ENCODE peak calls at places on chromosomes 1 and 21, in six cellular contexts. One of them, this sample, is unnamed. For H3K4me1, the result is how much of the 10 kb centered on the place peaks cover.

GRCh38 chr1:71561729-71562128 is 480.9 kb upstream of the ZRANB2 start:
- DNase-seq in MM.1S: no peak
- DNase-seq in CD8-positive, alpha-beta memory T cell: no peak
- DNase-seq in A549: no peak
- DNase-seq in cardiac muscle cell: peak
- DNase-seq in heart left ventricle: no peak
- DNase-seq in this sample: no peak

GRCh38 chr1:226438007-226438406 is 30.1 kb upstream of the PARP1 start:
- DNase-seq in MM.1S: peak
- DNase-seq in CD8-positive, alpha-beta memory T cell: no peak
- DNase-seq in A549: no peak
- DNase-seq in cardiac muscle cell: peak
- DNase-seq in heart left ventricle: no peak
- DNase-seq in this sample: no peak

GRCh38 chr21:37079211-37079824 is 6.3 kb downstream of the TTC3 start:
- DNase-seq in MM.1S: peak
- DNase-seq in CD8-positive, alpha-beta memory T cell: no peak
- DNase-seq in A549: no peak
- DNase-seq in cardiac muscle cell: no peak
- DNase-seq in heart left ventricle: no peak
- DNase-seq in this sample: no peak

GRCh38 chr1:61184035-61184713 is 101.8 kb downstream of the NFIA start:
- DNase-seq in MM.1S: no peak
- DNase-seq in CD8-positive, alpha-beta memory T cell: no peak
- DNase-seq in A549: peak
- DNase-seq in cardiac muscle cell: peak
- DNase-seq in heart left ventricle: peak
- DNase-seq in this sample: no peak

GRCh38 chr1:235902638-235903542 is 36.2 kb upstream of the LYST start:
- DNase-seq in MM.1S: no peak
- DNase-seq in CD8-positive, alpha-beta memory T cell: no peak
- DNase-seq in A549: peak
- DNase-seq in cardiac muscle cell: peak
- DNase-seq in heart left ventricle: no peak
- DNase-seq in this sample: no peak

GRCh38 chr1:46533179-46533864 is 18.1 kb downstream of the KNCN start:
- DNase-seq in MM.1S: no peak
- DNase-seq in CD8-positive, alpha-beta memory T cell: peak
- DNase-seq in A549: no peak
- DNase-seq in cardiac muscle cell: peak
- DNase-seq in heart left ventricle: no peak
- DNase-seq in this sample: peak

GRCh38 chr1:20248954-20249612 is 41.6 kb upstream of the VWA5B1 start:
- DNase-seq in MM.1S: peak
- DNase-seq in CD8-positive, alpha-beta memory T cell: no peak
- DNase-seq in A549: no peak
- DNase-seq in cardiac muscle cell: no peak
- DNase-seq in heart left ventricle: no peak
- DNase-seq in this sample: peak

GRCh38 chr21:36705679-36706481 is 7.0 kb downstream of the SIM2 start:
- DNase-seq in MM.1S: no peak
- DNase-seq in CD8-positive, alpha-beta memory T cell: no peak
- DNase-seq in A549: no peak
- DNase-seq in cardiac muscle cell: no peak
- DNase-seq in heart left ventricle: peak
- DNase-seq in this sample: no peak

GRCh38 chr1:36542024-36542961 is 59.6 kb upstream of the CSF3R start:
- DNase-seq in MM.1S: no peak
- DNase-seq in CD8-positive, alpha-beta memory T cell: no peak
- DNase-seq in A549: no peak
- DNase-seq in cardiac muscle cell: no peak
- DNase-seq in heart left ventricle: no peak
- DNase-seq in this sample: no peak

GRCh38 chr1:56540467-56540866 is 38.9 kb downstream of the PLPP3 start:
- DNase-seq in MM.1S: no peak
- DNase-seq in CD8-positive, alpha-beta memory T cell: no peak
- DNase-seq in A549: no peak
- DNase-seq in cardiac muscle cell: no peak
- DNase-seq in heart left ventricle: no peak
- DNase-seq in this sample: no peak

GRCh38 chr1:56539403-56539802 is 40.0 kb downstream of the PLPP3 start:
- DNase-seq in MM.1S: no peak
- DNase-seq in CD8-positive, alpha-beta memory T cell: no peak
- DNase-seq in A549: no peak
- DNase-seq in cardiac muscle cell: no peak
- DNase-seq in heart left ventricle: no peak
- DNase-seq in this sample: no peak

GRCh38 chr1:56542651-56543050 is 36.7 kb downstream of the PLPP3 start:
- DNase-seq in MM.1S: no peak
- DNase-seq in CD8-positive, alpha-beta memory T cell: no peak
- DNase-seq in A549: no peak
- DNase-seq in cardiac muscle cell: no peak
- DNase-seq in heart left ventricle: no peak
- DNase-seq in this sample: no peak

GRCh38 chr1:56543783-56544612 is 35.4 kb downstream of the PLPP3 start:
- DNase-seq in MM.1S: no peak
- DNase-seq in CD8-positive, alpha-beta memory T cell: no peak
- DNase-seq in A549: no peak
- DNase-seq in cardiac muscle cell: no peak
- DNase-seq in heart left ventricle: no peak
- DNase-seq in this sample: no peak

DNA sequence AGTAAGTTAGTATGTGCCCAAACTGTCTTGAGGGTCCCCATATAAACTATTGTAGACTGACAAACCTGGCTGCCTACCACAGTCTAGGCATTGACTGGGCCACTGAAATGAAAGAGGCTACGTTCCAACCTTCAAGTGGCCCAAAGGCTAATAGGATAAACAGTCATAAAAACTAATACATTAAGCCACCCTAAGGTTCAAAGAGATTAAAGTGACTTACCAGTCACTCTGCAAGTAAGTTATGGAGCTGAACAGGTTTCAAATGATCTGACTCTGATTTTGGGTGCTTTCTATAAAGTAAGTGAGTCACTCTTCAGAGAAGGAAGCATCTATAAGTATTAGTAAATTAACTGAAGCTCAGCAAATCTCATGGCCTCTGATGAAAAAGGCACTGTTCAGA is 38.0 kb downstream of the PLPP3 start:
- DNase-seq in MM.1S: no peak
- DNase-seq in CD8-positive, alpha-beta memory T cell: no peak
- DNase-seq in A549: no peak
- DNase-seq in cardiac muscle cell: no peak
- DNase-seq in heart left ventricle: no peak
- DNase-seq in this sample: no peak
- H3K4me1 ChIP-seq in MM.1S: under half
- H3K4me1 ChIP-seq in CD8-positive, alpha-beta memory T cell: under half
- H3K4me1 ChIP-seq in A549: under half
- H3K4me1 ChIP-seq in cardiac muscle cell: under half
- H3K4me1 ChIP-seq in heart left ventricle: under half
- H3K4me1 ChIP-seq in this sample: under half

GRCh38 chr1:229696385-229696784 is 70.3 kb downstream of the URB2 start:
- DNase-seq in MM.1S: no peak
- DNase-seq in CD8-positive, alpha-beta memory T cell: no peak
- DNase-seq in A549: no peak
- DNase-seq in cardiac muscle cell: no peak
- DNase-seq in heart left ventricle: no peak
- DNase-seq in this sample: no peak
- H3K27ac ChIP-seq in MM.1S: no peak
- H3K27ac ChIP-seq in CD8-positive, alpha-beta memory T cell: no peak
- H3K27ac ChIP-seq in A549: no peak
- H3K27ac ChIP-seq in cardiac muscle cell: no peak
- H3K27ac ChIP-seq in heart left ventricle: no peak
- H3K27ac ChIP-seq in this sample: no peak

DNA sequence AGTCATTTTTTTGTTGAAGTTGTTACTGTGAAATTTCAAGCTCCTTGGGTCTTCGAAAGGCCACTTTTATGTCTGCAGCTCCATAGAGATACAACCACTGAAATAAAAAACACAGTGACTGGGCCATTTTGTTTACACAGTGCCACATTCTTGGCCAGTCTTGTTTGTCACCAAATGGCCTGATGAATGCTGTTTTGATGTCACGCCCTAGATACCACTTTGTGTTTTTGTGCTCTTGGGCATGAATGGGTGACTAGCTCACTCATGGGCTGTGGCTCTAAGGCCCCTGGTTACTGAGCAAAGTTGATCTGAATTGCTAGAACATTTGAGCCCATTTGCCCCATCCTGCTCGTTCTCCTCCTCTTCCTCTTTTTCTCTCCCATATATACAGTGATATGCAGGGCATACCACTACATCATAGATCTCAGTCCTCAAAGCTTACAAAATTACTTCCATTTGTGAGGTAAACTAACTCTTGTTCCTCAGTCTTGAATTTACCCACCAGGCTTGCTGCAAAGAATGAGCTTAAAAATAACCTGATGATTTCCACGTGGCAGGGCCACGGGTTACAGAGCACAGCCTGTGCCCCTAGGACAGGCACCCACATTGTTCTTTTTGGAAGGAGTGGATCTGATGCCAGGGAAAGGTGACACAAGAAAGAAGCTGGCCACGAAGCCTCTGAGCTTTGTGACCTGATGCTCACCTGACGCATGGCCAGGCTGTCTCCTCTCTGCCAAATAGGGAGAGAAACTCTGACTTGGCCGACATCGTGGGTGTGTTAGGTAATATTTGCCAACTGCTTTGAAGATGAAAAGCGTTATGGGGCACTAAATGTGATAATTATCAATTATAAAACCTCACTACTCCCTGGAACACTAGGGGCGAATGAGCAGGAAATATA is 92.4 kb downstream of the RUNX1 start:
- DNase-seq in MM.1S: no peak
- DNase-seq in CD8-positive, alpha-beta memory T cell: no peak
- DNase-seq in A549: no peak
- DNase-seq in cardiac muscle cell: no peak
- DNase-seq in heart left ventricle: no peak
- DNase-seq in this sample: no peak
- H3K4me3 ChIP-seq in MM.1S: no peak
- H3K4me3 ChIP-seq in CD8-positive, alpha-beta memory T cell: no peak
- H3K4me3 ChIP-seq in A549: no peak
- H3K4me3 ChIP-seq in cardiac muscle cell: no peak
- H3K4me3 ChIP-seq in heart left ventricle: no peak
- H3K4me3 ChIP-seq in this sample: no peak

GRCh38 chr1:169604781-169605560 is 18.7 kb upstream of the F5 start:
- DNase-seq in MM.1S: no peak
- DNase-seq in CD8-positive, alpha-beta memory T cell: peak
- DNase-seq in A549: no peak
- DNase-seq in cardiac muscle cell: no peak
- DNase-seq in heart left ventricle: peak
- DNase-seq in this sample: peak

GRCh38 chr1:169610858-169611257 is 19.1 kb downstream of the SELP start:
- DNase-seq in MM.1S: no peak
- DNase-seq in CD8-positive, alpha-beta memory T cell: no peak
- DNase-seq in A549: no peak
- DNase-seq in cardiac muscle cell: no peak
- DNase-seq in heart left ventricle: no peak
- DNase-seq in this sample: no peak

GRCh38 chr1:169610110-169610509 is 19.8 kb downstream of the SELP start:
- DNase-seq in MM.1S: no peak
- DNase-seq in CD8-positive, alpha-beta memory T cell: no peak
- DNase-seq in A549: no peak
- DNase-seq in cardiac muscle cell: no peak
- DNase-seq in heart left ventricle: no peak
- DNase-seq in this sample: no peak

GRCh38 chr1:169608231-169608630 is 21.7 kb downstream of the SELP start:
- DNase-seq in MM.1S: no peak
- DNase-seq in CD8-positive, alpha-beta memory T cell: no peak
- DNase-seq in A549: no peak
- DNase-seq in cardiac muscle cell: no peak
- DNase-seq in heart left ventricle: no peak
- DNase-seq in this sample: no peak
- H3K4me1 ChIP-seq in MM.1S: under half
- H3K4me1 ChIP-seq in CD8-positive, alpha-beta memory T cell: under half
- H3K4me1 ChIP-seq in A549: under half
- H3K4me1 ChIP-seq in cardiac muscle cell: under half
- H3K4me1 ChIP-seq in heart left ventricle: under half
- H3K4me1 ChIP-seq in this sample: under half

DNA sequence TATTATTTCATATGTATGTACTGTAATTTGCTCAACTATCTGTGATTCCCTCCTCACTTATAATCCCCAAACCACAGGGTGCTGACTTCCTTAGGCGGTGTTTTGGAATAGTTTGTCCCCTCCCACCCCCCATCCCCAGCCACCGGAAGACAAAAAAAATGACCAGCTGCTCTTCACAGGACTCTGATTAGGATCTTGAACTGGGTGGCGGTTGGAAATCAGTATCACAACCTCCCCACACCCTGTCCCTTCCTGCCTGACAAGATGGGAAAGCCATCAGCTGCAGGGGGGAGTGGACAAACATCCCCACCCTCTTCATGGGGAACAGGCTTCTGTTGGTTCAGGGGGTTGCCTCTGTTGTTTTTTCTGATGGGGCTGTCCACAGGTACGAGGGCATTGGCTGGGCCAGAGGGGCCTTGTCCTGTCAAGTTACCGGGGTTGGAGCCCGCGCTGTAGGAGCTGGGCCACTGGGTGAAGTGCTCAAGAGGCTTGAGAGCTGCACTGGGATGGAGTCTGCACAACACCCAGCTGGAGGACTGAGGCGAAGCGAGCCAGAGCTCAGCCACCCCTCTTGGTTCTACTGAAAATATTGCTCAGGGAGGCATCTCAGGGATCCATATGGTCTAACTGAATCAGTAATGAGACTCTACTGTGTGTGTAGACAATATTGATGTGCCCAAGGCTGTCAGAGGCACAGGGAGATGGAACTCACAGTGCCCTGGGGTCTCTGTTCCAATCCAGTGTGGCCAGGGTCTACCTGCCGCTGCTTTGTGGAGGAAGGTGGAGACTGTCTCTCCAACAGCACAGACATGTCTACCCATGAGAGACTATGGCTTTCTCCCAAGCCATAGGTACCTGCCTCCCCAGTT is 28.2 kb downstream of the NAV1 start:
- DNase-seq in MM.1S: no peak
- DNase-seq in CD8-positive, alpha-beta memory T cell: no peak
- DNase-seq in A549: no peak
- DNase-seq in cardiac muscle cell: no peak
- DNase-seq in heart left ventricle: no peak
- DNase-seq in this sample: no peak
- H3K27ac ChIP-seq in MM.1S: no peak
- H3K27ac ChIP-seq in CD8-positive, alpha-beta memory T cell: peak
- H3K27ac ChIP-seq in A549: peak
- H3K27ac ChIP-seq in cardiac muscle cell: no peak
- H3K27ac ChIP-seq in heart left ventricle: no peak
- H3K27ac ChIP-seq in this sample: no peak

DNA sequence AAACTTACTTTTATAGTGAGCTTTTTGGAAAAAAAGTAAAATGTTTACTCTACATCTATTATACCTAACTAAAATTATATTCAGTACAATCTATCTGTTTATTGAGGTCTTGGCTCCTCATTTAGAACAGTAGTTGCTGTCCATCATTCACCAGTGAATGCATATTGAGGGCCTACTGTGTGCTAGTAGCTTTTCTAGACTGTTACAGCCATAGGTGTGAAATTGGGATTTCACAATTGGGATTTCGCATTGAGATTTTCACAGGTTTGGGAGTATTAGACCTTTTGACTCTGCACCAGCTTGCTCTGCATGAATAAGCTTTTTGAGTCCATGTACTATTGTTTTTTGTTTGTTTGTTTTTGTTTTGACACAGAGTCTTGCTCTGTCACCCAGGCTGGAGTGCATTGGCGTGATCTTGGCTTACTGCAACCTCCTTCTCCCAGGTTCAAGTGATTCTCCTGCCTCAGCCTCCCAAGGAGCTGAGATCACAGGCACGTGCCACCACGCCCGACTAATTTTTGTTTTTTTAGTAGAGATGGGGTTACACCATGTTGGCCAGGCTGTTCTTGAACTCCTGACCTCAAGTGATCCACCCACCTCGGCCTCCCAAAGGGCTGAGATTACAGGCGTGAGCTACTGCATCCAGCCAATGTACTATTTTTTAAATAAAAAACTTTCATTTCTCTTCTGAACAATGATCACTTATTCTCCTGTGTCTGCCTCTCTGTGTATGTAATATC is 47.2 kb upstream of the ERRFI1 start:
- DNase-seq in MM.1S: no peak
- DNase-seq in CD8-positive, alpha-beta memory T cell: no peak
- DNase-seq in A549: no peak
- DNase-seq in cardiac muscle cell: no peak
- DNase-seq in heart left ventricle: no peak
- DNase-seq in this sample: no peak
- H3K4me3 ChIP-seq in MM.1S: no peak
- H3K4me3 ChIP-seq in CD8-positive, alpha-beta memory T cell: no peak
- H3K4me3 ChIP-seq in A549: no peak
- H3K4me3 ChIP-seq in cardiac muscle cell: no peak
- H3K4me3 ChIP-seq in heart left ventricle: no peak
- H3K4me3 ChIP-seq in this sample: no peak

This sample was measured in CD4-positive, alpha-beta memory T cell.